ENCODE peak calls at places on chromosomes 5 and 9, in ten cellular contexts. G is EL; Q is stimulated activated CD4-positive, alpha-beta T cell treated with anti-CD3 and anti-CD28 coated beads, Interleukin-12 subunit alpha, Interleukin-12 subunit beta, amount 100 ng/mL, for 48 hours; R is iPS-NIHi11; W is HFF-Myc; H is globus pallidus; F is stimulated activated naive CD4-positive, alpha-beta T cell; P is hepatocyte; K is AG10803; M is activated CD8-positive, alpha-beta memory T cell treated with anti-CD3 and anti-CD28 coated beads for 1 hour. O is an unnamed sample.

GRCh38 chr9:27362447-27363210 is 65.7 kb upstream of the EQTN start:
- DNase-seq in P (no peak), M (no peak), W (no peak), Q (no peak), F (no peak), R (no peak), H (no peak), G (no peak), K (no peak), O (no peak)

GRCh38 chr5:93607367-93608258 is 24.6 kb downstream of the NR2F1 start:
- DNase-seq in R (peak), P (peak), H (no peak), G (peak), Q (no peak), W (no peak), M (no peak), K (peak), F (peak), O (peak)

GRCh38 chr9:93134018-93134739 is at the start of gene NINJ1:
- DNase-seq in R (peak), H (peak), P (peak), K (peak), F (peak), Q (peak), G (peak), W (no peak), M (peak), O (no peak)

GRCh38 chr5:91281409-91281808 is 101.7 kb downstream of the ARRDC3 start:
- DNase-seq in Q (no peak), G (peak), R (peak), H (no peak), K (peak), W (peak), M (no peak), P (no peak), F (no peak), O (no peak)

GRCh38 chr9:113359385-113359784 is 10.0 kb downstream of the BSPRY start:
- DNase-seq in H (no peak), Q (no peak), G (no peak), P (no peak), K (no peak), M (no peak), R (no peak), F (no peak), W (no peak), O (no peak)

GRCh38 chr5:174607205-174607604 is 117.2 kb upstream of the MSX2 start:
- DNase-seq in W (no peak), H (no peak), Q (no peak), K (no peak), P (no peak), R (no peak), F (no peak), G (no peak), M (no peak), O (no peak)

GRCh38 chr5:179287631-179288030 is 57.6 kb downstream of the ADAMTS2 start:
- DNase-seq in Q (no peak), M (no peak), F (no peak), R (no peak), K (no peak), H (no peak), P (no peak), W (no peak), G (no peak), O (no peak)

GRCh38 chr5:10145922-10146321 is 103.8 kb downstream of the ATPSCKMT start:
- DNase-seq in G (peak), F (no peak), K (peak), M (no peak), Q (no peak), R (no peak), H (peak), P (no peak), W (peak), O (no peak)

GRCh38 chr5:78224358-78224757 is 70.1 kb downstream of the AP3B1 start:
- DNase-seq in Q (no peak), F (no peak), M (no peak), R (no peak), G (no peak), P (no peak), W (no peak), K (no peak), H (no peak), O (no peak)

GRCh38 chr5:111973946-111974345 is 217.0 kb upstream of the NREP start:
- DNase-seq in G (no peak), W (no peak), H (no peak), P (no peak), F (no peak), R (no peak), K (no peak), M (no peak), Q (no peak), O (no peak)

GRCh38 chr9:124333180-124333579 is 75.4 kb downstream of the NEK6 start:
- DNase-seq in H (no peak), Q (no peak), M (no peak), F (no peak), W (no peak), G (no peak), P (no peak), R (no peak), K (no peak), O (no peak)

GRCh38 chr9:121277518-121278275 is 9.7 kb downstream of the GSN start:
- DNase-seq in G (peak), R (no peak), Q (no peak), H (no peak), M (no peak), K (peak), P (no peak), W (no peak), F (no peak), O (no peak)

GRCh38 chr5:170353946-170354345 is 35.2 kb downstream of the KCNMB1 start:
- DNase-seq in F (no peak), Q (no peak), P (no peak), G (no peak), R (no peak), H (no peak), M (no peak), K (no peak), W (no peak), O (no peak)

GRCh38 chr5:109900911-109901627 is 211.3 kb downstream of the MAN2A1 start:
- DNase-seq in Q (no peak), W (no peak), P (peak), K (no peak), M (no peak), F (no peak), H (no peak), G (no peak), R (no peak), O (no peak)

GRCh38 chr5:110072646-110073045 is 382.9 kb downstream of the MAN2A1 start:
- DNase-seq in W (no peak), K (peak), H (no peak), Q (no peak), F (no peak), P (no peak), G (peak), M (no peak), R (no peak), O (no peak)

GRCh38 chr5:67244345-67244793 is 47.8 kb upstream of the CD180 start:
- DNase-seq in M (no peak), P (peak), K (no peak), R (no peak), Q (no peak), H (no peak), G (no peak), F (no peak), W (no peak), O (no peak)

GRCh38 chr9:108468364-108468763 is 387.4 kb downstream of the ACTL7B start:
- DNase-seq in G (peak), Q (peak), F (no peak), R (peak), P (no peak), H (no peak), M (no peak), W (no peak), K (no peak), O (no peak)

GRCh38 chr5:180602481-180603075 is 11.3 kb upstream of the SCGB3A1 start:
- DNase-seq in P (no peak), M (no peak), W (no peak), F (no peak), Q (no peak), R (peak), G (no peak), H (no peak), K (no peak), O (no peak)

GRCh38 chr9:5869315-5870019 is 21.2 kb upstream of the MLANA start:
- DNase-seq in M (no peak), F (no peak), K (no peak), W (no peak), P (no peak), Q (no peak), R (peak), G (peak), H (no peak), O (no peak)

GRCh38 chr5:54360089-54360488 is 49.7 kb upstream of the ARL15 start:
- DNase-seq in M (no peak), K (peak), Q (no peak), W (no peak), R (peak), G (peak), F (no peak), P (peak), H (no peak), O (no peak)

GRCh38 chr5:172646716-172647285 is 5.7 kb downstream of the NEURL1B start:
- DNase-seq in F (no peak), M (no peak), W (no peak), R (peak), H (no peak), K (no peak), P (peak), Q (no peak), G (no peak), O (no peak)

GRCh38 chr5:133405275-133406034 is 206.9 kb downstream of the FSTL4 start:
- DNase-seq in R (no peak), G (no peak), W (no peak), Q (no peak), H (no peak), F (no peak), M (no peak), P (no peak), K (no peak), O (no peak)

GRCh38 chr5:135203593-135204036 is 169.6 kb upstream of the PITX1 start:
- DNase-seq in Q (no peak), M (no peak), G (peak), F (no peak), H (no peak), P (no peak), K (no peak), R (no peak), W (no peak), O (no peak)

GRCh38 chr5:143506881-143507552 is 103.5 kb upstream of the NR3C1 start:
- DNase-seq in F (no peak), W (peak), K (peak), R (no peak), G (peak), Q (no peak), P (peak), H (no peak), M (no peak), O (no peak)

GRCh38 chr5:139675825-139676224 is 27.7 kb downstream of the CXXC5 start:
- DNase-seq in P (no peak), Q (no peak), M (no peak), K (no peak), R (no peak), G (no peak), F (no peak), W (no peak), H (no peak), O (no peak)

GRCh38 chr9:11931109-11931508 is 762.1 kb upstream of the TYRP1 start:
- DNase-seq in F (no peak), H (no peak), K (peak), W (no peak), Q (no peak), G (no peak), P (no peak), R (no peak), M (no peak), O (no peak)

GRCh38 chr9:134276463-134277245 is 49.6 kb upstream of the RXRA start:
- DNase-seq in H (no peak), G (no peak), R (no peak), M (no peak), Q (no peak), W (no peak), K (no peak), F (no peak), P (no peak), O (no peak)

GRCh38 chr9:36576866-36577265 is 4.2 kb downstream of the MELK start:
- DNase-seq in P (no peak), Q (no peak), W (no peak), R (no peak), K (no peak), M (no peak), F (no peak), H (no peak), G (peak), O (no peak)

GRCh38 chr9:79809931-79810330 is 238.2 kb downstream of the TLE4 start:
- DNase-seq in Q (no peak), W (peak), R (no peak), P (no peak), G (peak), K (peak), H (no peak), F (no peak), M (no peak), O (no peak)

GRCh38 chr5:6373081-6373846 is 5.1 kb downstream of the MED10 start:
- DNase-seq in F (no peak), K (no peak), Q (no peak), G (no peak), W (no peak), M (no peak), H (no peak), R (no peak), P (no peak), O (no peak)

GRCh38 chr5:4941957-4942830 is 197.9 kb upstream of the ADAMTS16 start:
- DNase-seq in G (no peak), R (peak), M (no peak), W (no peak), H (peak), F (no peak), P (peak), Q (peak), K (no peak), O (no peak)

GRCh38 chr5:108115673-108116072 is 266.2 kb downstream of the FBXL17 start:
- DNase-seq in R (no peak), F (no peak), H (no peak), W (no peak), Q (no peak), M (no peak), G (no peak), P (no peak), K (no peak), O (no peak)

GRCh38 chr5:177446184-177447065 is at the start of gene PRR7:
- DNase-seq in K (peak), W (no peak), G (peak), P (peak), F (peak), H (peak), R (peak), Q (peak), M (peak), O (no peak)

O was measured in cerebellar nuclear complex.